ENCODE peak calls at places on chromosome 12, in five cellular contexts. One of them, this sample, is unnamed.

GRCh38 chr12:65334534-65334933 is 56.1 kb downstream of the MSRB3 start:
- DNase-seq in mesenchymal stem cell: peak; percentile 35
- DNase-seq in IMR-90: peak; percentile 32
- DNase-seq in mesendoderm: no peak
- DNase-seq in neuronal stem cell: no peak
- DNase-seq in this sample: no peak

GRCh38 chr12:48903982-48904411 is 21.3 kb downstream of the FKBP11 start:
- DNase-seq in mesendoderm: peak; percentile 97
- DNase-seq in mesenchymal stem cell: peak; percentile 90
- DNase-seq in neuronal stem cell: peak; percentile 64
- DNase-seq in IMR-90: peak; percentile 82
- DNase-seq in this sample: peak; percentile 92

GRCh38 chr12:93573552-93574223 is 1.2 kb downstream of the SOCS2 start:
- DNase-seq in mesenchymal stem cell: peak; percentile 50
- DNase-seq in mesendoderm: peak; percentile 40
- DNase-seq in neuronal stem cell: peak; percentile 18
- DNase-seq in IMR-90: peak; percentile 69
- DNase-seq in this sample: no peak

GRCh38 chr12:69501154-69501895 is 31.1 kb downstream of the FRS2 start:
- DNase-seq in mesenchymal stem cell: no peak
- DNase-seq in IMR-90: peak; percentile 30
- DNase-seq in neuronal stem cell: no peak
- DNase-seq in mesendoderm: no peak
- DNase-seq in this sample: no peak

GRCh38 chr12:1611775-1612174 is 17.3 kb upstream of the WNT5B start:
- DNase-seq in mesendoderm: no peak
- DNase-seq in IMR-90: peak; percentile 95
- DNase-seq in mesenchymal stem cell: peak; percentile 46
- DNase-seq in neuronal stem cell: no peak
- DNase-seq in this sample: no peak

GRCh38 chr12:96985515-96986362 is 78.7 kb downstream of the NEDD1 start:
- DNase-seq in mesenchymal stem cell: no peak
- DNase-seq in neuronal stem cell: no peak
- DNase-seq in IMR-90: no peak
- DNase-seq in mesendoderm: peak; percentile 51
- DNase-seq in this sample: peak; percentile 84

GRCh38 chr12:70774055-70774454 is 136.8 kb upstream of the PTPRB start:
- DNase-seq in IMR-90: no peak
- DNase-seq in mesendoderm: no peak
- DNase-seq in neuronal stem cell: no peak
- DNase-seq in mesenchymal stem cell: no peak
- DNase-seq in this sample: no peak

GRCh38 chr12:92337128-92337527 is 191.5 kb upstream of the BTG1 start:
- DNase-seq in neuronal stem cell: no peak
- DNase-seq in mesendoderm: no peak
- DNase-seq in mesenchymal stem cell: peak; percentile 46
- DNase-seq in IMR-90: peak; percentile 26
- DNase-seq in this sample: no peak

GRCh38 chr12:52992699-52993557 is 13.3 kb upstream of the EIF4B start:
- DNase-seq in mesendoderm: peak; percentile 62
- DNase-seq in neuronal stem cell: no peak
- DNase-seq in mesenchymal stem cell: peak; percentile 54
- DNase-seq in IMR-90: peak; percentile 60
- DNase-seq in this sample: no peak

GRCh38 chr12:114136656-114137055 is 170.5 kb upstream of the RBM19 start:
- DNase-seq in mesendoderm: no peak
- DNase-seq in IMR-90: no peak
- DNase-seq in mesenchymal stem cell: no peak
- DNase-seq in neuronal stem cell: no peak
- DNase-seq in this sample: no peak

GRCh38 chr12:68930178-68930577 is 2.8 kb downstream of the CPM start:
- DNase-seq in IMR-90: no peak
- DNase-seq in neuronal stem cell: no peak
- DNase-seq in mesendoderm: no peak
- DNase-seq in mesenchymal stem cell: no peak
- DNase-seq in this sample: no peak

GRCh38 chr12:18684430-18684829 is 53.4 kb downstream of the PLCZ1 start:
- DNase-seq in IMR-90: no peak
- DNase-seq in mesenchymal stem cell: no peak
- DNase-seq in neuronal stem cell: no peak
- DNase-seq in mesendoderm: no peak
- DNase-seq in this sample: no peak

GRCh38 chr12:69243099-69244084 is 4.0 kb downstream of the CPSF6 start:
- DNase-seq in mesendoderm: no peak
- DNase-seq in mesenchymal stem cell: no peak
- DNase-seq in neuronal stem cell: no peak
- DNase-seq in IMR-90: no peak
- DNase-seq in this sample: no peak

GRCh38 chr12:70049596-70050360 is 193.5 kb upstream of the CNOT2 start:
- DNase-seq in IMR-90: no peak
- DNase-seq in neuronal stem cell: no peak
- DNase-seq in mesenchymal stem cell: no peak
- DNase-seq in mesendoderm: peak; percentile 95
- DNase-seq in this sample: no peak

GRCh38 chr12:61291647-61292046 is 968.6 kb upstream of the USP15 start:
- DNase-seq in mesendoderm: no peak
- DNase-seq in mesenchymal stem cell: peak; percentile 38
- DNase-seq in neuronal stem cell: no peak
- DNase-seq in IMR-90: no peak
- DNase-seq in this sample: no peak

GRCh38 chr12:76922821-76923315 is 44.0 kb upstream of the CSRP2 start:
- DNase-seq in mesendoderm: peak; percentile 11
- DNase-seq in mesenchymal stem cell: no peak
- DNase-seq in IMR-90: peak; percentile 47
- DNase-seq in neuronal stem cell: no peak
- DNase-seq in this sample: no peak

GRCh38 chr12:114933428-114934160 is 249.6 kb upstream of the TBX3 start:
- DNase-seq in mesendoderm: peak; percentile 57
- DNase-seq in neuronal stem cell: no peak
- DNase-seq in IMR-90: peak; percentile 94
- DNase-seq in mesenchymal stem cell: peak; percentile 97
- DNase-seq in this sample: no peak

GRCh38 chr12:19421503-19422282 is 17.6 kb upstream of the AEBP2 start:
- DNase-seq in mesenchymal stem cell: no peak
- DNase-seq in mesendoderm: no peak
- DNase-seq in neuronal stem cell: no peak
- DNase-seq in IMR-90: no peak
- DNase-seq in this sample: peak; percentile 14

GRCh38 chr12:10073266-10073665 is 25.5 kb downstream of the CLEC1A start:
- DNase-seq in mesendoderm: no peak
- DNase-seq in mesenchymal stem cell: no peak
- DNase-seq in neuronal stem cell: no peak
- DNase-seq in IMR-90: no peak
- DNase-seq in this sample: no peak

GRCh38 chr12:91091916-91092715 is 19.2 kb downstream of the LUM start:
- DNase-seq in mesendoderm: no peak
- DNase-seq in neuronal stem cell: no peak
- DNase-seq in mesenchymal stem cell: no peak
- DNase-seq in IMR-90: no peak
- DNase-seq in this sample: no peak

GRCh38 chr12:7647071-7647470 is 18.6 kb downstream of the APOBEC1 start:
- DNase-seq in IMR-90: no peak
- DNase-seq in neuronal stem cell: no peak
- DNase-seq in mesenchymal stem cell: no peak
- DNase-seq in mesendoderm: no peak
- DNase-seq in this sample: no peak

GRCh38 chr12:7642876-7643309 is 22.8 kb downstream of the APOBEC1 start:
- DNase-seq in neuronal stem cell: no peak
- DNase-seq in IMR-90: no peak
- DNase-seq in mesendoderm: peak; percentile 70
- DNase-seq in mesenchymal stem cell: peak; percentile 20
- DNase-seq in this sample: no peak

GRCh38 chr12:7642287-7642686 is 23.4 kb downstream of the APOBEC1 start:
- DNase-seq in IMR-90: no peak
- DNase-seq in mesenchymal stem cell: no peak
- DNase-seq in neuronal stem cell: no peak
- DNase-seq in mesendoderm: peak; percentile 46
- DNase-seq in this sample: peak; percentile 43

GRCh38 chr12:7646178-7646475 is 19.6 kb downstream of the APOBEC1 start:
- DNase-seq in IMR-90: no peak
- DNase-seq in mesendoderm: no peak
- DNase-seq in mesenchymal stem cell: no peak
- DNase-seq in neuronal stem cell: no peak
- DNase-seq in this sample: no peak

DNA sequence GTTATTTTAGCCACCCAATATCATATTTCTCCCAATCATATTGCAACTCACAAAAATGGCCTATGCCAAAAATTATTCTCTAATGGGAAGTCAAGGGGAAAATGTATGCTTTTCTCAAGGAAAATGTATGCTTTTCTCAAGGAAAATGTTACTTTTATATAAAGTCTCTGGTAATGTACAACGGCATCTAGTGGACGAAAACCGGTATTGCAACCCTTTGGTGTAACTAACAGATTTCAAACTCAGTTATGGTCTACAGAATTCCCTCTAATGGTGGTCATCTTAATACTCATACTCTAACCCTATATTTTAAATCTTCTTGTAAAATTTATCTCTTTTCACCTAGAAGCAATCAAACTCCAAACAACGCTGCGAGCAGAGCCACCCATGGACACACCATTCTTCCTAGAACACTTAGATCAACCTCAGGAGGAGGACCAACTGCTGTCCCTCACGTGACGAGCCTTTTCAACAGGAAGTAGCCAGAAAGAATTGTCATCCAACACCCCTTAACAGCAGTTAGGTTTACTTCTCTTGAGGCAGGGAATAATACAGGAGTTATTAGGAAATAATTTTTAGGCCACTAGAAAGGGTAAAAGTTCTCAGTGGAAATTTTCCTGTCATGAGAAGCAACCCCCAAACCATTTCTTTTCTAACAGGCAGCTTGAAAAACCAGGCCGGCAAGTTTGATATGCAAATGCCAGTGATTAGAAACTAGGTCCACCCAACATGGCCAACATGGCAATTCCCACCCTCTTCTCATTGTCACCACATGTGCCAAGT is 20.1 kb downstream of the APOBEC1 start:
- DNase-seq in neuronal stem cell: no peak
- DNase-seq in mesenchymal stem cell: peak; percentile 43
- DNase-seq in mesendoderm: peak; percentile 65
- DNase-seq in IMR-90: peak; percentile 31
- DNase-seq in this sample: peak; percentile 47
- H2BK15ac ChIP-seq in neuronal stem cell: no peak overlapping the region
- H2BK15ac ChIP-seq in mesenchymal stem cell: no peak overlapping the region
- H2BK15ac ChIP-seq in mesendoderm: no peak overlapping the region
- H2BK15ac ChIP-seq in IMR-90: no peak overlapping the region
- H2BK15ac ChIP-seq in this sample: no peak overlapping the region

DNA sequence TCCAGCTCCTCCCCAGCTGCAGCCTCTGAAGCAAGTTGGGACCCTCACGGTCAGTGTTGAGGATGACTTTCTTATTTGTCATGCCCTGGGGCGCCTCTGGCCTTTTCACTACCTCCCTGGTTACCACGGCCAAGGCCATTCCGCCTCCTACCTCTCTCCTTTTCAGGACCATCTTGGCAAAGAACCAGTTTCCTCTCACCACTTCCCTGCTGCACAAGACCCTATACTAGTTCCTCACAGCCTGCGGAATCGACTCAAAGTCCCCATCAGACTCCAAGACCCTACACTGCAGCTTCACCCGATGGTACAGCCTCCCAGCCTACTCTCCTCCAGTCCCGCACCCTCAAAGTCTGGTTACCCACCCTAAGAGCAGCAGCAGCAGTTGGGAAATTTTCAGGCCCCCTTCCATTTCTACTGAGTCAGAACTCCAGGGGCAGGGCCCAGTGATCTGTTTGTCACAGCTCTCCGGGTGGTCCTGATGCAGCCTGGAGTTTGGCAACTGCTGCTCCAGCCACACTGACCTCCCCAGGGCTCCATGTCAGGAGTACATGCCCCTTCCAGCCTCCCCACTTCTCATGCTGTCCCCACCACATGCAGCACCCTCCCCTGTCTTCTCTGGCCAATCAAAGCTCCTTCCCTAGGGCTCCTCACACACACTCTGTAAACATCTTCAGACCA is 5.4 kb downstream of the VWF start:
- DNase-seq in neuronal stem cell: no peak
- DNase-seq in mesenchymal stem cell: no peak
- DNase-seq in mesendoderm: no peak
- DNase-seq in IMR-90: no peak
- DNase-seq in this sample: no peak
- H2BK120ac ChIP-seq in neuronal stem cell: no peak overlapping the region
- H2BK120ac ChIP-seq in mesenchymal stem cell: no peak overlapping the region
- H2BK120ac ChIP-seq in mesendoderm: no peak overlapping the region
- H2BK120ac ChIP-seq in IMR-90: no peak overlapping the region
- H2BK120ac ChIP-seq in this sample: no peak overlapping the region

GRCh38 chr12:49972641-49973360 is at the start of gene AQP6:
- DNase-seq in neuronal stem cell: no peak
- DNase-seq in mesendoderm: no peak
- DNase-seq in IMR-90: no peak
- DNase-seq in mesenchymal stem cell: no peak
- DNase-seq in this sample: no peak

GRCh38 chr12:49973361-49973830 is 649 bp downstream of the AQP6 start:
- DNase-seq in mesendoderm: no peak
- DNase-seq in IMR-90: no peak
- DNase-seq in neuronal stem cell: no peak
- DNase-seq in mesenchymal stem cell: no peak
- DNase-seq in this sample: no peak

GRCh38 chr12:49975370-49975761 is 2.6 kb downstream of the AQP6 start:
- DNase-seq in IMR-90: no peak
- DNase-seq in mesendoderm: no peak
- DNase-seq in neuronal stem cell: no peak
- DNase-seq in mesenchymal stem cell: no peak
- DNase-seq in this sample: peak; percentile 61

GRCh38 chr12:49974677-49975369 is 2.1 kb downstream of the AQP6 start:
- DNase-seq in IMR-90: no peak
- DNase-seq in mesendoderm: no peak
- DNase-seq in neuronal stem cell: no peak
- DNase-seq in mesenchymal stem cell: no peak
- DNase-seq in this sample: no peak

DNA sequence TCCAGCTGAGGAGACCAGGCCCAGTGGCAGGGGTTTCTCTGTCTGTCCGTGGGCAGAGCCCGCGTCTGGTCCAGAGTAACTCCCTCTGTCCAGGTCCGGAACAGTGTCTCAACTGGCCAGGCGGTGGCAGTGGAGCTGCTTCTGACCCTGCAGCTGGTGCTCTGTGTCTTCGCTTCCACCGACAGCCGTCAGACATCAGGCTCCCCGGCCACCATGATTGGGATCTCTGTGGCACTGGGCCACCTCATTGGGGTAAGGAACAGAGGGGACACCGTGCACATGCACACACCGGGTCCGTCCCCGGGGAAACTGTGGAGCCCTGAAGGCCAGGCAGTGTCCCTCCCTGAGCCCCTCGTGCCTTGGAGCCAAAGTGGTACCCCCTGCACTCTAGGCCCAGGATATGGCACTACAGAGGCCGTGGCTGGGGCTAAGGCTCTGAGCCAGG is 1.5 kb downstream of the AQP6 start:
- DNase-seq in IMR-90: peak; percentile 64
- DNase-seq in neuronal stem cell: no peak
- DNase-seq in mesendoderm: peak; percentile 54
- DNase-seq in mesenchymal stem cell: peak; percentile 58
- DNase-seq in this sample: peak; percentile 71
- H2BK15ac ChIP-seq in IMR-90: no peak overlapping the region
- H2BK15ac ChIP-seq in neuronal stem cell: no peak overlapping the region
- H2BK15ac ChIP-seq in mesendoderm: no peak overlapping the region
- H2BK15ac ChIP-seq in mesenchymal stem cell: no peak overlapping the region
- H2BK15ac ChIP-seq in this sample: no peak overlapping the region

GRCh38 chr12:109462868-109463692 is 14.0 kb downstream of the KCTD10 start:
- DNase-seq in IMR-90: peak; percentile 98
- DNase-seq in mesendoderm: peak; percentile 74
- DNase-seq in mesenchymal stem cell: peak; percentile 98
- DNase-seq in neuronal stem cell: no peak
- DNase-seq in this sample: peak; percentile 70
- H2BK120ac ChIP-seq in IMR-90: peak overlapping the region; percentile 97
- H2BK120ac ChIP-seq in mesendoderm: no peak overlapping the region
- H2BK120ac ChIP-seq in mesenchymal stem cell: peak overlapping the region; percentile 97
- H2BK120ac ChIP-seq in neuronal stem cell: no peak overlapping the region
- H2BK120ac ChIP-seq in this sample: no peak overlapping the region

This sample was measured in H9.